ENCODE peak calls at places on chromosomes 7 and 10, in five cellular contexts. One of them, this sample, is unnamed.

GRCh38 chr10:43674546-43675205 is 26.0 kb upstream of the ZNF32 start:
- DNase-seq in sigmoid colon: peak
- DNase-seq in brain microvascular endothelial cell: no peak
- DNase-seq in CD4-positive, alpha-beta memory T cell: no peak
- DNase-seq in fibroblast of lung: no peak
- DNase-seq in this sample: no peak

GRCh38 chr7:130397472-130397871 is 17.2 kb downstream of the CPA1 start:
- DNase-seq in sigmoid colon: no peak
- DNase-seq in fibroblast of lung: no peak
- DNase-seq in brain microvascular endothelial cell: no peak
- DNase-seq in CD4-positive, alpha-beta memory T cell: no peak
- DNase-seq in this sample: no peak

GRCh38 chr7:134452419-134452827 is 6.5 kb downstream of the AKR1B1 start:
- DNase-seq in brain microvascular endothelial cell: no peak
- DNase-seq in CD4-positive, alpha-beta memory T cell: no peak
- DNase-seq in sigmoid colon: no peak
- DNase-seq in fibroblast of lung: no peak
- DNase-seq in this sample: no peak

GRCh38 chr10:6130851-6131470 is 42.1 kb downstream of the RBM17 start:
- DNase-seq in brain microvascular endothelial cell: no peak
- DNase-seq in CD4-positive, alpha-beta memory T cell: no peak
- DNase-seq in sigmoid colon: peak
- DNase-seq in fibroblast of lung: no peak
- DNase-seq in this sample: no peak

GRCh38 chr7:21377545-21377944 is 50.3 kb upstream of the SP4 start:
- DNase-seq in fibroblast of lung: no peak
- DNase-seq in sigmoid colon: no peak
- DNase-seq in CD4-positive, alpha-beta memory T cell: no peak
- DNase-seq in brain microvascular endothelial cell: no peak
- DNase-seq in this sample: no peak

GRCh38 chr7:41881313-41882130 is 178.6 kb upstream of the INHBA start:
- DNase-seq in fibroblast of lung: peak
- DNase-seq in sigmoid colon: no peak
- DNase-seq in CD4-positive, alpha-beta memory T cell: peak
- DNase-seq in brain microvascular endothelial cell: peak
- DNase-seq in this sample: peak

GRCh38 chr10:85602713-85603112 is 763.9 kb downstream of the GRID1 start:
- DNase-seq in sigmoid colon: no peak
- DNase-seq in CD4-positive, alpha-beta memory T cell: no peak
- DNase-seq in brain microvascular endothelial cell: no peak
- DNase-seq in fibroblast of lung: no peak
- DNase-seq in this sample: no peak

GRCh38 chr7:132709971-132710567 is 133.8 kb upstream of the PLXNA4 start:
- DNase-seq in fibroblast of lung: peak
- DNase-seq in brain microvascular endothelial cell: peak
- DNase-seq in CD4-positive, alpha-beta memory T cell: peak
- DNase-seq in sigmoid colon: no peak
- DNase-seq in this sample: no peak

GRCh38 chr7:30349170-30349569 is 64.8 kb downstream of the ZNRF2 start:
- DNase-seq in CD4-positive, alpha-beta memory T cell: no peak
- DNase-seq in fibroblast of lung: no peak
- DNase-seq in brain microvascular endothelial cell: no peak
- DNase-seq in sigmoid colon: no peak
- DNase-seq in this sample: no peak

GRCh38 chr7:27237735-27238334 is 4.8 kb upstream of the EVX1 start:
- DNase-seq in CD4-positive, alpha-beta memory T cell: no peak
- DNase-seq in sigmoid colon: no peak
- DNase-seq in brain microvascular endothelial cell: peak
- DNase-seq in fibroblast of lung: no peak
- DNase-seq in this sample: no peak

GRCh38 chr7:27241189-27242045 is 1.2 kb upstream of the EVX1 start:
- DNase-seq in CD4-positive, alpha-beta memory T cell: no peak
- DNase-seq in brain microvascular endothelial cell: no peak
- DNase-seq in fibroblast of lung: no peak
- DNase-seq in sigmoid colon: no peak
- DNase-seq in this sample: no peak

GRCh38 chr7:27242046-27242579 is 489 bp upstream of the EVX1 start:
- DNase-seq in brain microvascular endothelial cell: no peak
- DNase-seq in fibroblast of lung: no peak
- DNase-seq in sigmoid colon: no peak
- DNase-seq in CD4-positive, alpha-beta memory T cell: no peak
- DNase-seq in this sample: no peak

GRCh38 chr7:27239780-27240731 is 2.5 kb upstream of the EVX1 start:
- DNase-seq in sigmoid colon: no peak
- DNase-seq in fibroblast of lung: no peak
- DNase-seq in brain microvascular endothelial cell: no peak
- DNase-seq in CD4-positive, alpha-beta memory T cell: no peak
- DNase-seq in this sample: no peak

GRCh38 chr7:27238979-27239779 is 3.4 kb upstream of the EVX1 start:
- DNase-seq in brain microvascular endothelial cell: no peak
- DNase-seq in CD4-positive, alpha-beta memory T cell: no peak
- DNase-seq in fibroblast of lung: no peak
- DNase-seq in sigmoid colon: no peak
- DNase-seq in this sample: no peak
- H3K4me3 ChIP-seq in brain microvascular endothelial cell: no peak
- H3K4me3 ChIP-seq in CD4-positive, alpha-beta memory T cell: no peak
- H3K4me3 ChIP-seq in fibroblast of lung: no peak
- H3K4me3 ChIP-seq in sigmoid colon: peak
- H3K4me3 ChIP-seq in this sample: peak

DNA sequence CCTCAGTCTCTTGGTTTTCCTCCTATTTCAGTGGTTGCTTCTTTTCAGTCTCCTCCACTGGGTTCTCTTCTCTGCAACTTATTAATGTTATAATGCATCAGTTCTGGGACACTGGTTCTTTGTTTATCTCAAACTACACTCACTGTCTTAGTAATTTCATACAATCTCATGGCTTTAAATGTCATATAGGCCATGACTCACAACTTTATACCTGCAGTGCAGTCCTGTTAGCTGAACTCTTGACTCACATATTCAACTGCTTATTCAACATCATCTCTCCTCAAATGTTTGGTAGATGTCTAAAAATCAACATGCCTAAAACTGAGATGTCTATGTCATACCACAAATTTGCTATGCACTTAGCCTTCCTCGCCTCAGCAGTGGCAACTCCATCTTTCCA is 101.2 kb upstream of the PALS2 start:
- DNase-seq in fibroblast of lung: no peak
- DNase-seq in brain microvascular endothelial cell: no peak
- DNase-seq in CD4-positive, alpha-beta memory T cell: no peak
- DNase-seq in sigmoid colon: no peak
- DNase-seq in this sample: no peak
- H3K4me3 ChIP-seq in fibroblast of lung: no peak
- H3K4me3 ChIP-seq in brain microvascular endothelial cell: no peak
- H3K4me3 ChIP-seq in CD4-positive, alpha-beta memory T cell: no peak
- H3K4me3 ChIP-seq in sigmoid colon: no peak
- H3K4me3 ChIP-seq in this sample: no peak

DNA sequence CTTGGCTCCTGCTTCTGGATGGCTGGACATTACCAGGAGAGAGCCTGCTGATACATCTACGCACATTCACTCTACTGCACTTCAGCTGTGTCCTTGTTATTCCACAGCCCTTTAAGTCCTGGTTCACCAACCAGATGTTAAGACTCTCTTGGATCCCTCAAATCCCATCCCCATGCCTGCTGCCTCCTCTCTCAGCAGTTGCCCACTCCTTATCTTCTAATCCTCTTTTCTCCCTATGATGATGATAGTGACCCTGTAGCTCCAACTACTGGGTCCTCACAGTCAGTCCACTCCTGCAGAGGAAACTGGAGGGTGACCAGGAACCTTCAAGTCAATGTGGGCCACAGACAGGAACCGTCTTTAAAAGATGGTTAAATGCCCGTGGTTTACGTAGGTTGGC is 96.3 kb upstream of the PDCD4 start:
- DNase-seq in sigmoid colon: no peak
- DNase-seq in brain microvascular endothelial cell: no peak
- DNase-seq in CD4-positive, alpha-beta memory T cell: no peak
- DNase-seq in fibroblast of lung: no peak
- DNase-seq in this sample: no peak
- H3K4me3 ChIP-seq in sigmoid colon: no peak
- H3K4me3 ChIP-seq in brain microvascular endothelial cell: no peak
- H3K4me3 ChIP-seq in CD4-positive, alpha-beta memory T cell: no peak
- H3K4me3 ChIP-seq in fibroblast of lung: no peak
- H3K4me3 ChIP-seq in this sample: no peak

DNA sequence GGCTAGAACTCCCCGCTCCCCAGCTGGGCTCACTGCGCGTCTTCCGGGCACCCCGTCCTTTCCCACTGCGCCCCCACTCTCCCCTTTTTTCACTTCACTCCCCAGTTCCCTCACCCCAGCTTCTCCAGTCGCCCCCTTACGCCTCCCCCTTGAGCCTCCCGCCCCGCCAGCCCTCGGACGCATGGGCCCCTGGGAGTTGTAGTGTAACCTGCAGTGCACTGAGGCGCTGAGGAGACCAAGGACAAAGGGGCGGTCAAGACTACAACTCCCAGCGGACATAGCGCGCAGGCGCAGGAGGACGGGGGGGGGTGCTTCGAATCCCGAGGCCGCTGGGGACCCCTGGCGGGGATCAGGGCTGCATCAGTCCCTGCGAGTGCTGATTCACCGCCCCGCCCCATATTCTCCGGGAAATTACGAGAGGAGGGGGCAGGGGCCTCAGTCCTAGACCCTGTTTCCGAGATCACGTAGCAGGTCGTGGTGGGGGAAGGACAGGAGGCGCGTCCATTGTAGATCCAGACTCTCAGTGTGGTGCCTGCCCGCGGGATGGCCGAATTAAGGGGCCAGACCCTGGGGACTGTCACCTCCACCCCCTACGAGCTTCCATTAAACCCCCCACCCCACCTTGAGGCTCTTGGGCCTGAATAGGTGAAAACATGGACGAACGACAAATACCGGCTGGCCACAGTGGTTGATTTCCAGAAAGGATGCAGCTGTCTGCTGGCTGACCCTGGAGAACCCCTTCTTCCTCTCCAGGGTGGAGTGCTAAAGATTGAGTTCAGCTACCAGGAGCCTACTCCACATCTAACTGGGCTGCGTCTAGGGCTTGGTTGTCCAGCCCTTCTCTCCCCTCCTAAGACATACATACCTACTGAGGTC is 558 bp upstream of the YWHAG start:
- DNase-seq in brain microvascular endothelial cell: peak
- DNase-seq in CD4-positive, alpha-beta memory T cell: peak
- DNase-seq in fibroblast of lung: peak
- DNase-seq in sigmoid colon: peak
- DNase-seq in this sample: peak
- H3K4me3 ChIP-seq in brain microvascular endothelial cell: peak
- H3K4me3 ChIP-seq in CD4-positive, alpha-beta memory T cell: peak
- H3K4me3 ChIP-seq in fibroblast of lung: peak
- H3K4me3 ChIP-seq in sigmoid colon: peak
- H3K4me3 ChIP-seq in this sample: peak

GRCh38 chr10:118045154-118045841 is 1.4 kb downstream of the RAB11FIP2 start:
- DNase-seq in CD4-positive, alpha-beta memory T cell: no peak
- DNase-seq in fibroblast of lung: peak
- DNase-seq in brain microvascular endothelial cell: no peak
- DNase-seq in sigmoid colon: no peak
- DNase-seq in this sample: no peak

GRCh38 chr10:118047363-118047719 is 600 bp upstream of the RAB11FIP2 start:
- DNase-seq in brain microvascular endothelial cell: no peak
- DNase-seq in CD4-positive, alpha-beta memory T cell: no peak
- DNase-seq in sigmoid colon: no peak
- DNase-seq in fibroblast of lung: no peak
- DNase-seq in this sample: no peak

GRCh38 chr10:118042827-118043242 is 3.9 kb downstream of the RAB11FIP2 start:
- DNase-seq in fibroblast of lung: peak
- DNase-seq in brain microvascular endothelial cell: no peak
- DNase-seq in CD4-positive, alpha-beta memory T cell: no peak
- DNase-seq in sigmoid colon: no peak
- DNase-seq in this sample: no peak

GRCh38 chr10:118046491-118047362 is at the start of gene RAB11FIP2:
- DNase-seq in CD4-positive, alpha-beta memory T cell: peak
- DNase-seq in brain microvascular endothelial cell: peak
- DNase-seq in fibroblast of lung: peak
- DNase-seq in sigmoid colon: peak
- DNase-seq in this sample: peak

GRCh38 chr10:118045842-118046490 is 775 bp downstream of the RAB11FIP2 start:
- DNase-seq in CD4-positive, alpha-beta memory T cell: no peak
- DNase-seq in sigmoid colon: peak
- DNase-seq in fibroblast of lung: peak
- DNase-seq in brain microvascular endothelial cell: peak
- DNase-seq in this sample: no peak
- H3K4me3 ChIP-seq in CD4-positive, alpha-beta memory T cell: peak
- H3K4me3 ChIP-seq in sigmoid colon: peak
- H3K4me3 ChIP-seq in fibroblast of lung: peak
- H3K4me3 ChIP-seq in brain microvascular endothelial cell: peak
- H3K4me3 ChIP-seq in this sample: peak

GRCh38 chr7:36389371-36390198 is at the start of gene ANLN:
- DNase-seq in fibroblast of lung: peak
- DNase-seq in brain microvascular endothelial cell: peak
- DNase-seq in CD4-positive, alpha-beta memory T cell: peak
- DNase-seq in sigmoid colon: peak
- DNase-seq in this sample: peak

GRCh38 chr7:36388423-36388822 is 1.2 kb upstream of the ANLN start:
- DNase-seq in sigmoid colon: no peak
- DNase-seq in fibroblast of lung: no peak
- DNase-seq in brain microvascular endothelial cell: no peak
- DNase-seq in CD4-positive, alpha-beta memory T cell: no peak
- DNase-seq in this sample: no peak

GRCh38 chr7:36390199-36391090 is 783 bp downstream of the ANLN start:
- DNase-seq in brain microvascular endothelial cell: peak
- DNase-seq in CD4-positive, alpha-beta memory T cell: peak
- DNase-seq in sigmoid colon: peak
- DNase-seq in fibroblast of lung: peak
- DNase-seq in this sample: peak

GRCh38 chr7:36393826-36394225 is 4.2 kb downstream of the ANLN start:
- DNase-seq in fibroblast of lung: no peak
- DNase-seq in brain microvascular endothelial cell: peak
- DNase-seq in sigmoid colon: no peak
- DNase-seq in CD4-positive, alpha-beta memory T cell: no peak
- DNase-seq in this sample: no peak

DNA sequence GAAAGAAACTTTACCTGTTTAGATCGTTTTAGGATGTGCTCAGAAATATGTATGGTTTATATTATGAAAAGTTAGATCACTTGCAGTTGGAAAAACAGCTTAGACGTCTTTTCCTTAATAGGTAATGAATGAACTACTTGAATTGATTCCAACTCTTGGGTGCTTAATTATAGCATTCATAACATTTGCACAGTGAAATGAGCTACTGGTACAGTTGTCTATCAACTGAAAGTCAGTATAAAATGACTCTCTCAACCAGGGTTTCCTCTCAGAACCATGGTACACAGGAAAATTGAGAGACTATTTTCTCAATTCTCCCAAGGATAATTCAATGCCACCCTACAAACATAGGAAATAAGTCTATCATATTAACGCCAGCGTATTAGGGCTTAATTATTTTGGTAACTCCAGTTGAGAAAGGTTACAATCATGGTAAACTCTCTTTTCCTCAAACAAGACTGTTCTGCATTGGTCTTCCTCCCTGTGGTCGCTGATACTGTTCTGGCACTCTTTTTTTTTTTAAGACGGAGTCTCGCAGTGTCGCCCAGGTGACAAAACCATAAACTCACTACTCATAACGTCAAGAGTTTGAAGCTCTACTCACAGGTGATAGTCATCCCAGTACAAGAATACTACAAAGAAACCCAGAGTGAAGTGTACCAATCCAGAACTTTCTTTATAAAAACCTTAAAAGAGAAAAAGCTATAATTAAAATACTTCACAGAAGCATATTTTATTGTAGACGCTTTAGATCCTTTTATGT is 2.0 kb downstream of the ANLN start:
- DNase-seq in CD4-positive, alpha-beta memory T cell: peak
- DNase-seq in sigmoid colon: no peak
- DNase-seq in brain microvascular endothelial cell: no peak
- DNase-seq in fibroblast of lung: peak
- DNase-seq in this sample: peak
- H3K4me3 ChIP-seq in CD4-positive, alpha-beta memory T cell: no peak
- H3K4me3 ChIP-seq in sigmoid colon: no peak
- H3K4me3 ChIP-seq in brain microvascular endothelial cell: peak
- H3K4me3 ChIP-seq in fibroblast of lung: peak
- H3K4me3 ChIP-seq in this sample: peak

This sample was measured in HL-60.